ENCODE peak calls at places on chromosome 10, in eight cellular contexts. T, I, A, S, F, N, D and J are unnamed samples.

GRCh38 chr10:34713875-34714274 is 101.2 kb downstream of the PARD3 start:
- DNase-seq in F (no peak), A (no peak), N (peak), D (no peak), T (no peak), I (no peak), S (no peak), J (no peak)

GRCh38 chr10:16440396-16441105 is 3.7 kb downstream of the PTER start:
- DNase-seq in I (no peak), D (no peak), A (peak), F (no peak), S (no peak), T (peak), N (no peak), J (peak)

GRCh38 chr10:128419466-128420019 is 293.3 kb upstream of the MKI67 start:
- DNase-seq in D (no peak), A (no peak), T (no peak), S (no peak), F (no peak), I (no peak), N (no peak), J (no peak)

GRCh38 chr10:102334106-102334505 is 61.4 kb upstream of the NFKB2 start:
- DNase-seq in D (no peak), T (peak), F (no peak), A (no peak), I (peak), S (no peak), N (no peak), J (no peak)

GRCh38 chr10:30392564-30392990 is 41.4 kb upstream of the MAP3K8 start:
- DNase-seq in D (no peak), I (peak), S (peak), F (no peak), T (peak), A (peak), N (peak), J (no peak)

GRCh38 chr10:112672706-112673105 is 225.7 kb downstream of the VTI1A start:
- DNase-seq in T (peak), D (no peak), A (no peak), I (no peak), F (no peak), N (no peak), S (no peak), J (no peak)

GRCh38 chr10:7301039-7301768 is 109.6 kb downstream of the SFMBT2 start:
- DNase-seq in F (no peak), N (no peak), I (peak), T (no peak), D (no peak), A (no peak), S (no peak), J (no peak)

GRCh38 chr10:17431871-17432311 is 22.5 kb downstream of the ST8SIA6 start:
- DNase-seq in D (no peak), A (no peak), N (peak), T (peak), F (no peak), I (no peak), S (no peak), J (no peak)

GRCh38 chr10:129758180-129758579 is 205.9 kb downstream of the EBF3 start:
- DNase-seq in D (no peak), A (peak), T (no peak), S (no peak), F (no peak), N (no peak), I (peak), J (no peak)

GRCh38 chr10:119025336-119025735 is 4.2 kb upstream of the NANOS1 start:
- DNase-seq in N (peak), T (peak), D (no peak), I (peak), A (peak), S (no peak), F (no peak), J (no peak)

GRCh38 chr10:13615650-13616049 is 28.9 kb downstream of the PRPF18 start:
- DNase-seq in N (peak), S (no peak), D (no peak), T (peak), A (no peak), F (no peak), I (no peak), J (no peak)

GRCh38 chr10:79269443-79269842 is 77.8 kb upstream of the PPIF start:
- DNase-seq in S (no peak), A (no peak), D (no peak), N (no peak), I (no peak), T (no peak), F (no peak), J (no peak)